ENCODE peak calls at places on chromosomes 4 and X, in four cellular contexts. I, Z, O and Q are unnamed samples.

GRCh38 chr4:160414516-160414915 is 1311.6 kb downstream of the RAPGEF2 start:
- DNase-seq in I (no peak), Z (no peak), O (no peak), Q (no peak)

GRCh38 chrX:77597090-77597489 is 149.9 kb downstream of the FGF16 start:
- DNase-seq in I (no peak), Z (peak; percentile 10), O (peak; percentile 48), Q (no peak)

GRCh38 chr4:10524196-10524833 is 67.1 kb upstream of the ZNF518B start:
- DNase-seq in I (no peak), Z (no peak), O (no peak), Q (no peak)

GRCh38 chr4:165965503-165965902 is 92.5 kb downstream of the TLL1 start:
- DNase-seq in I (no peak), Z (no peak), O (no peak), Q (no peak)

GRCh38 chrX:7330971-7331746 is 183.2 kb upstream of the PUDP start:
- DNase-seq in I (no peak), Z (no peak), O (peak; percentile 85), Q (no peak)

GRCh38 chrX:15848576-15848975 is 6.0 kb downstream of the AP1S2 start:
- DNase-seq in I (no peak), Z (no peak), O (no peak), Q (no peak)

GRCh38 chr4:52094746-52095145 is 43.6 kb downstream of the SPATA18 start:
- DNase-seq in I (no peak), Z (no peak), O (no peak), Q (no peak)

GRCh38 chr4:155667538-155668511 is 1.2 kb downstream of the GUCY1A1 start:
- DNase-seq in I (peak; percentile 46), Z (peak; percentile 23), O (peak; percentile 27), Q (no peak)

GRCh38 chrX:17082831-17083230 is 136.4 kb downstream of the REPS2 start:
- DNase-seq in I (no peak), Z (peak; percentile 48), O (no peak), Q (no peak)

GRCh38 chrX:24676403-24677024 is 17.2 kb upstream of the POLA1 start:
- DNase-seq in I (no peak), Z (peak; percentile 21), O (no peak), Q (no peak)

GRCh38 chrX:49915352-49916222 is 6.8 kb upstream of the CLCN5 start:
- DNase-seq in I (no peak), Z (peak; percentile 51), O (peak; percentile 62), Q (no peak)

GRCh38 chr4:929970-930625 is 2.0 kb downstream of the GAK start:
- DNase-seq in I (no peak), Z (no peak), O (peak; percentile 71), Q (no peak)

GRCh38 chr4:100100985-100101384 is 89.3 kb downstream of the DDIT4L start:
- DNase-seq in I (no peak), Z (peak; percentile 85), O (no peak), Q (no peak)

GRCh38 chrX:134990475-134991473 is at the start of gene SMIM10:
- DNase-seq in I (peak; percentile 45), Z (peak; percentile 53), O (peak; percentile 79), Q (no peak)

GRCh38 chr4:93501946-93502345 is 326.6 kb upstream of the ATOH1 start:
- DNase-seq in I (no peak), Z (no peak), O (peak; percentile 46), Q (no peak)

GRCh38 chrX:153400146-153401132 is 711 bp downstream of the PNMA6E start:
- DNase-seq in I (peak; percentile 70), Z (peak; percentile 66), O (no peak), Q (peak; percentile 9)

GRCh38 chr4:7970031-7970946 is 30.6 kb upstream of the AFAP1 start:
- DNase-seq in I (no peak), Z (peak; percentile 82), O (peak; percentile 58), Q (no peak)

GRCh38 chr4:149987330-149987751 is 90.9 kb upstream of the DCLK2 start:
- DNase-seq in I (no peak), Z (no peak), O (no peak), Q (no peak)

GRCh38 chrX:112731793-112732192 is 52.1 kb upstream of the LHFPL1 start:
- DNase-seq in I (no peak), Z (no peak), O (peak; percentile 32), Q (no peak)

GRCh38 chr4:73726000-73726399 is 14.4 kb upstream of the CXCL8 start:
- DNase-seq in I (no peak), Z (peak; percentile 91), O (peak; percentile 93), Q (no peak)

GRCh38 chrX:38192007-38192625 is 28.6 kb downstream of the SRPX start:
- DNase-seq in I (peak; percentile 31), Z (peak; percentile 16), O (peak; percentile 25), Q (peak; percentile 45)

GRCh38 chrX:129823115-129823514 is 20.6 kb downstream of the ZDHHC9 start:
- DNase-seq in I (no peak), Z (peak; percentile 39), O (peak; percentile 15), Q (no peak)

GRCh38 chrX:76253432-76253831 is 80.6 kb downstream of the PBDC1 start:
- DNase-seq in I (peak; percentile 38), Z (peak; percentile 68), O (peak; percentile 56), Q (no peak)

DNA sequence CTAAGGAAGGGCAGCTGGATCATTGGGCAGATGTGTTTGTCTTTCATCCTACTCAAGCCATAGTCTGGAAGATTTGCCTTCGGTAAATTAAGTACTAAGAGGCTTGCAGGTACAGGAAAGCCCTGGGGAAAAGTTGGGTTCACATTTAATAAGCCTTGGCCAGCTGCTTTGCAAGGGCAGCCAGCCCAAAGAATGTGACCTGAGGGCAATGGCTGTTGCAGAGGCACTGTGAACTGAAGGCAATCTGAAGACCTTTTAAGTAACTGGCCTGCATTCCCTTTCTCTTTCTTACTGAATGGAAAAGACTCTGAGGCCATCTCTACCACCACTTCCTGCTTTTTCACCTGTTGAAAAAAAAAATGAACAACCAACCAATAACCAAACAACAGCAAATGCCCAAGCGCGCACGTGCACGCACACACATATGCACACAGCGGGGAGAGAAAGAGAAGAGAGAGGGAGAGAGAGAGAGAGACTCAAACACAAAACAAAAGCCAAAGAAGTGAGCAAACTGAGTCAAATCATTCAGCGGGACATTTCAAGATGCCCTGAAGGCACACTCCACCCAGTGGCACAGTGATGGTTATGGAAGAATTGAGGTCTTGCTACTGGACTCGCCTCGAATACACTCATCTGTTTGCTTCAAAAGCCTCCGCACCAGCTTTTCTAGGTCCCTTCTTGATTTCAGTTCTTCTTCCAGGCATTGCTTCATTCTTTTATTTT is 19.6 kb downstream of the CD40LG start:
- DNase-seq in I (no peak), Z (peak; percentile 33), O (no peak), Q (no peak)
- H3K56ac ChIP-seq in I (no peak overlapping the region), Z (no peak overlapping the region), O (no peak overlapping the region), Q (no peak overlapping the region)

DNA sequence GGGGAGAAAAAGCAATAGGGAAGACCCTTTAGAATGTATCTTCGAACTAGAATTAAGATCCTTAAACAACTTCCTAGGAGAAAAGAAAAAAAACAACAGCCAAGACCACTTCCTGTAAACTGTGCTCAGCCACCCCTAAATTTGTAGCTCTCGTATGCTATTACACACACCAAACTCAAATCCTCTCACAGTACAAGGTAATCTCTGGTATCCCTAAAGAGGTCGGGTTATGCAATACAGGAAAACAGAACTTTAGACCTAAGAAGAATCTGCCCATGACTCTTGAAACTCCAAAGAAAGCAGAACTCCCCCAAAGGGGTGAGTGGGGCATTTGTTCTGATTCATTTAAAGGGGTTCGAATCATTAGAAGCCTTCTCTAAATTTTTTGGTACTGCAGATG is 170.9 kb upstream of the CASK start:
- DNase-seq in I (no peak), Z (no peak), O (peak; percentile 7), Q (no peak)
- H3K56ac ChIP-seq in I (no peak overlapping the region), Z (no peak overlapping the region), O (no peak overlapping the region), Q (no peak overlapping the region)

GRCh38 chr4:41324861-41325260 is 68.1 kb downstream of the UCHL1 start:
- DNase-seq in I (no peak), Z (no peak), O (no peak), Q (peak; percentile 33)

GRCh38 chr4:41322613-41323012 is 65.9 kb downstream of the UCHL1 start:
- DNase-seq in I (no peak), Z (no peak), O (no peak), Q (peak; percentile 10)

GRCh38 chr4:41323706-41324105 is 67.0 kb downstream of the UCHL1 start:
- DNase-seq in I (no peak), Z (peak; percentile 79), O (no peak), Q (no peak)

GRCh38 chr4:41321216-41321945 is 64.7 kb downstream of the UCHL1 start:
- DNase-seq in I (no peak), Z (no peak), O (no peak), Q (no peak)

DNA sequence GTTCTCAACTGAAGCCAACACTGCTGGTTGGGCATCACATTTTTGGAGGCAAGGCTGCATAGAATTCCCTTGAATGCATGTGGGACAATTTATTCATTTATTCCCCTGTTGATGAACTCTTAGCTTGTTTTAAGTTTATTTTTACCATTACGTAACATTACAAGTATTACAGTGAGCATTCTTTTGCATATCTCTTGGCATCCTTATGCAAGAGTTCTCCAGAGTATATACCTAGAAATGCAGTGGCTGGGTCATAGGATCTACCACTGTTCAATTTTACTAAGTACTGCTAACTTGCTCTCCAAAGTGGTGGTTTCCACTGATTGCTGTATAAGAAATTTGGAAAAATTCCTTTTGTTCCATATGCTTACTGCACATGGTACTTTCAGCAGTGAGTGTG is 66.5 kb downstream of the UCHL1 start:
- DNase-seq in I (no peak), Z (no peak), O (no peak), Q (no peak)
- H3K56ac ChIP-seq in I (no peak overlapping the region), Z (no peak overlapping the region), O (no peak overlapping the region), Q (no peak overlapping the region)

DNA sequence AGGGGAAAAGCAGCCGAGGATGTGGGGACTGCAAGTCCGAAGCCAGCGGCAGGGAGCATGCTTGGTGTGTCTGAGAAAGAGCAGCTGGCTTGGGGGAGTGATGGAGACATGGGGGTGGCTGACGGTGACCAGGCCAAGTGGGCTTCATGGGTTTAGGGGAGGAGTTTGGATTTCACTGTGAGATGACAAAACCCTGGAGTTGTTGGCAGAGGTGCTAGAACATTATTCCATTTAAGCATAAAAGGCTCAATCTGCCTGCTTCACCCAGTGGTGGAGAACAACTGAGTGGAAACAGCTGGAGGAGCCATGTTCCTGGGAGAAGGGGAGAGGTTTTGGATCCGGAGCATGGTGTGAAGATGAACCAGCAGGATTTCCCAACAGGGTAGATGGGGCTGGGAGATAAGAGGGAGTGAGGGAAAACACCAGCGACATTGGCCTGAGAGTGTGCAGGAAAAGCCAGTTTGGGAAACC is 318.0 kb upstream of the TAPT1 start:
- DNase-seq in I (no peak), Z (peak; percentile 45), O (no peak), Q (no peak)
- H3K56ac ChIP-seq in I (no peak overlapping the region), Z (no peak overlapping the region), O (no peak overlapping the region), Q (no peak overlapping the region)

DNA sequence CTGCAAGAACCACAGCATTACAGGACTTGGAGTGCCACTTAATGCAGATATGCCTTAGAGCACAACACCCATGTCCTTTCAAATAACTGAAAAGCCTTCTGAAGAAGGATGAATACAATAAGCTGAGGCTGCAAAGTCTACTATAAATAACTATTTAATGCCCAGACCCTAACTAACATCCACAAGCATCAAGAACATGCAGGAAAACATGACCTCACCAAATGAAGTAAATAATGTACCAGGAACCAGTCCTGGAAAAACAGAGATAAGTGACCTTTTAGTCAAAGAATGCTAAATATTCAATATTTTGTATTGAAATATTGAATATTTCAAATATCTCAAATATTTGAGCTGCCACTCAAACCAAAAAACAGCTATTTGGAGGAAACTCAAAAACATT is 16.9 kb downstream of the ACTRT1 start:
- DNase-seq in I (no peak), Z (no peak), O (no peak), Q (no peak)
- H3K56ac ChIP-seq in I (no peak overlapping the region), Z (no peak overlapping the region), O (no peak overlapping the region), Q (no peak overlapping the region)

DNA sequence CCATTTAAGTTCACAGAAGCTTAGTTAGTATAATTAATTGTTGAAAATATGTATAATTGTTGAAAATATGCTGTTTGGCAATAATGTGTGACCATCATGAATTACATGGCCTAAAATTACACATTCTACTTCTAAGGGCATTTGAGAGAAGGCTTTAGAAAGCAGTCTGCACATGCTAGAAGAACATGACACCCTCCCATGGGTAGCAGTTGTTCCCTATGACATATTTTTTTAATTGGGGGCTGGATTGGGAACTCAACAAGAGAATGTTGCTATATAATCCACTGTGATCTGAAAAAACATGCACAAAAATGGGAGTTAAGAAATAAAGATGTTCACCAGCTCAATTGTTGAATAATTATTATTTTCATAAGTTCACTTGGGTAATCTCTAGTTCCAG is 331.4 kb downstream of the ARHGAP24 start:
- DNase-seq in I (no peak), Z (no peak), O (no peak), Q (no peak)
- H3K56ac ChIP-seq in I (no peak overlapping the region), Z (no peak overlapping the region), O (no peak overlapping the region), Q (no peak overlapping the region)